ENCODE peak calls at places on chromosomes 5 and 9, in eight cellular contexts. D, V, J, K, C, R, G and Y are unnamed samples.

GRCh38 chr5:15757103-15757502 is 257.1 kb downstream of the FBXL7 start:
- DNase-seq in R (no peak), J (no peak), G (peak; percentile 84), K (no peak), V (no peak), D (peak; percentile 70), C (no peak), Y (no peak)

GRCh38 chr5:134177197-134178171 is 734 bp upstream of the SKP1 start:
- DNase-seq in D (peak; percentile 82), V (no peak), G (peak; percentile 52), R (no peak), J (peak; percentile 60), K (peak; percentile 81), C (peak; percentile 61), Y (no peak)

GRCh38 chr5:138695781-138696180 is 57.4 kb upstream of the CTNNA1 start:
- DNase-seq in D (no peak), J (no peak), R (no peak), C (no peak), K (no peak), V (no peak), G (no peak), Y (no peak)

GRCh38 chr5:54900906-54901725 is 84.3 kb downstream of the ESM1 start:
- DNase-seq in V (no peak), C (no peak), G (peak; percentile 68), D (peak; percentile 94), R (no peak), J (no peak), K (no peak), Y (no peak)

GRCh38 chr9:136808781-136809158 is 1.0 kb downstream of the RABL6 start:
- DNase-seq in K (no peak), G (peak; percentile 40), C (no peak), J (no peak), D (peak; percentile 75), V (no peak), R (no peak), Y (no peak)

GRCh38 chr5:173920024-173920753 is 32.0 kb downstream of the CPEB4 start:
- DNase-seq in G (peak; percentile 31), C (peak; percentile 17), K (no peak), R (no peak), D (peak; percentile 50), J (no peak), V (no peak), Y (no peak)

GRCh38 chr9:109016132-109016531 is 2.8 kb upstream of the CTNNAL1 start:
- DNase-seq in C (no peak), G (peak; percentile 12), V (no peak), R (no peak), J (no peak), K (no peak), D (no peak), Y (no peak)

GRCh38 chr9:133979921-133980863 is 11.9 kb downstream of the VAV2 start:
- DNase-seq in G (no peak), D (no peak), J (no peak), K (peak; percentile 70), V (no peak), C (no peak), R (no peak), Y (no peak)

GRCh38 chr5:112800901-112801300 is 60.2 kb upstream of the SRP19 start:
- DNase-seq in D (no peak), J (no peak), G (no peak), R (no peak), C (no peak), V (no peak), K (no peak), Y (no peak)

GRCh38 chr5:14675865-14676300 is 11.4 kb downstream of the OTULIN start:
- DNase-seq in K (no peak), R (no peak), C (no peak), D (no peak), V (no peak), J (no peak), G (no peak), Y (no peak)

GRCh38 chr9:127664678-127665507 is 41.9 kb upstream of the CFAP157 start:
- DNase-seq in J (no peak), D (peak; percentile 53), C (no peak), G (no peak), V (no peak), K (no peak), R (no peak), Y (no peak)

GRCh38 chr5:72013741-72014703 is 93.3 kb upstream of the MAP1B start:
- DNase-seq in D (no peak), K (no peak), R (no peak), V (no peak), J (no peak), C (peak; percentile 42), G (peak; percentile 71), Y (no peak)

GRCh38 chr9:122356627-122357026 is 14.2 kb upstream of the PTGS1 start:
- DNase-seq in R (no peak), J (no peak), G (no peak), K (peak; percentile 25), V (no peak), C (no peak), D (peak; percentile 24), Y (no peak)

GRCh38 chr5:167573274-167574127 is 717.9 kb upstream of the WWC1 start:
- DNase-seq in R (no peak), K (no peak), D (peak; percentile 80), V (no peak), G (peak; percentile 86), C (peak; percentile 74), J (no peak), Y (no peak)

GRCh38 chr9:6944093-6944551 is 186.3 kb downstream of the KDM4C start:
- DNase-seq in C (peak; percentile 21), V (no peak), R (no peak), J (peak; percentile 38), K (no peak), G (peak; percentile 86), D (peak; percentile 72), Y (no peak)

GRCh38 chr9:5799314-5799713 is 33.6 kb downstream of the ERMP1 start:
- DNase-seq in G (peak; percentile 23), V (no peak), R (no peak), K (no peak), C (peak; percentile 14), D (peak; percentile 67), J (peak; percentile 46), Y (no peak)

GRCh38 chr5:127358274-127358673 is 67.7 kb downstream of the MEGF10 start:
- DNase-seq in K (no peak), C (no peak), R (no peak), V (no peak), D (peak; percentile 70), J (no peak), G (peak; percentile 25), Y (no peak)

GRCh38 chr5:111641533-111642230 is 115.3 kb downstream of the NREP start:
- DNase-seq in K (no peak), V (no peak), D (peak; percentile 93), R (no peak), C (no peak), J (no peak), G (peak; percentile 66), Y (no peak)

DNA sequence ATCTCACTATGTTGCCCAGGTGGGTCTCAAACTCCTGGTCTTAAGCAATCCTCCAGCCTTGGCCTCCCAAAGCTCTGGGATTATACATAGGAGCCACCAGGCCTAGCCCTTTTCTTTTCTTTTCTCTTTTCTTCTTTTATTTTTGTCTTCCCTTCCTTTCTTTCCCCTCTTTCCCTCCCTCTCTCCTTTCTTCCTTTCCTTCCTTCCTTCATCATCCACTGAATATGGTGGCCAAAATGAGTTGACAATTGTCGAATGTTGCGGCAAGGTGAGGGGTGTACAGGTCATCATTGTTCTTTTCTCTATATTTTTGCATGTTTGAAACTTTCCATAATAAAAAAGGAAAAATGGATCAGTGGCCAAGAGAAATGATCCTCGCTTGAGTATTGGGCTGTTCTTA is 32.1 kb upstream of the BASP1 start:
- DNase-seq in G (no peak), J (no peak), V (no peak), R (no peak), D (no peak), C (no peak), K (no peak), Y (no peak)
- H3K4me1 ChIP-seq in G (peaks cover 51% of the 10 kb centered on the region), J (peaks cover 5% of the 10 kb centered on the region), V (no peaks in the 10 kb centered on the region), R (no peaks in the 10 kb centered on the region), D (peaks cover 75% of the 10 kb centered on the region), C (peaks cover 17% of the 10 kb centered on the region), K (peaks cover 11% of the 10 kb centered on the region), Y (no peaks in the 10 kb centered on the region)

GRCh38 chr5:76367623-76368366 is 35.3 kb upstream of the IQGAP2 start:
- DNase-seq in G (peak; percentile 11), V (no peak), K (no peak), J (peak; percentile 69), C (no peak), R (no peak), D (peak; percentile 18), Y (no peak)
- H3K4me3 ChIP-seq in G (no peak overlapping the region), V (no peak overlapping the region), K (no peak overlapping the region), J (no peak overlapping the region), C (no peak overlapping the region), R (no peak overlapping the region), D (no peak overlapping the region), Y (no peak overlapping the region)

DNA sequence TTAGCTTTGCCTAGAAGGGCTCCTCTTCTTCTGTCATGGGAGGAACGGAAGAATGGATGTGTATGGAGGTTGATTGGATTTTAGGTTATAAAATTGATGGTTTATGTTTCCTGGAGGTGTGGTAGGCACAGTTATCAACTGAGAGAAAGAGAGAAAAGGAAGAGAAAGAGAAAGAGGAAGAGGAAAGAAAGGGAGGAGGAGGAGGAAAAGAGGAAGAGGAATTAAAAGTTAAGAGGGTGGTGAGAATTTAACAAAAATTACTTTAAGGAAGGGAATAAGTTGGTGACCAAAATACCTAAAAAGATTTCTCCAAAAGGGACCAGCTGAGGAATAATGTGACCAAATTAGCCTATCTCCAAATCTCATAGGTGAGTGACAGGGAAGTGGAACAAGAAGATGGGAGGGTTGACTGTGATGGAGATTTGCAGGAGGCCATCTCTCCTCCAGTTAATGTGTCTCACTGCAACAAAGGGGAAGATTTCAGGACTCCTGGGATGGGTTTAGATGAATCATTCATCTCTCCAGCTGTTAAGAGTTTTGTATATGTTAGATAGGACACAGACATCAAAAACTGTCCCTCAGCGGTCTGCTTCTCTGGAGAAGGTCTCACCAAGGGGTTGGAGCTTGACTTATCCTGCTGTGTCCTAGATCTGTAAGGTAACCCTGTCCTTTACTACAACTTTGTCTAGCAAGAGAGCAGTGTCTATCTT is 76.0 kb upstream of the TMC1 start:
- DNase-seq in D (peak; percentile 30), V (no peak), K (no peak), R (no peak), J (no peak), G (no peak), C (no peak), Y (no peak)
- H3K36me3 ChIP-seq in D (no peaks in the 10 kb centered on the region), V (no peaks in the 10 kb centered on the region), K (no peaks in the 10 kb centered on the region), R (no peaks in the 10 kb centered on the region), J (no peaks in the 10 kb centered on the region), G (no peaks in the 10 kb centered on the region), C (no peaks in the 10 kb centered on the region), Y (no peaks in the 10 kb centered on the region)

GRCh38 chr5:178121450-178122276 is 8.3 kb downstream of the N4BP3 start:
- DNase-seq in V (no peak), R (peak; percentile 38), K (no peak), J (no peak), C (no peak), G (no peak), D (peak; percentile 57), Y (no peak)

GRCh38 chr5:178119915-178120660 is 6.8 kb downstream of the N4BP3 start:
- DNase-seq in V (no peak), D (no peak), R (no peak), G (no peak), C (no peak), K (no peak), J (no peak), Y (no peak)

GRCh38 chr5:178118345-178118744 is 5.0 kb downstream of the N4BP3 start:
- DNase-seq in D (no peak), C (no peak), R (no peak), J (no peak), G (no peak), K (no peak), V (no peak), Y (no peak)

GRCh38 chr5:178122346-178122745 is 8.5 kb upstream of the RMND5B start:
- DNase-seq in J (no peak), K (no peak), D (no peak), V (no peak), R (no peak), C (no peak), G (no peak), Y (no peak)

GRCh38 chr5:178120661-178121357 is 7.5 kb downstream of the N4BP3 start:
- DNase-seq in G (peak; percentile 12), V (peak; percentile 72), K (peak; percentile 96), D (peak; percentile 70), J (peak; percentile 46), R (peak; percentile 93), C (peak; percentile 73), Y (peak; percentile 90)
- H3K4me1 ChIP-seq in G (no peaks in the 10 kb centered on the region), V (peaks cover 33% of the 10 kb centered on the region), K (peaks cover 66% of the 10 kb centered on the region), D (no peaks in the 10 kb centered on the region), J (peaks cover 24% of the 10 kb centered on the region), R (peaks cover 45% of the 10 kb centered on the region), C (no peaks in the 10 kb centered on the region), Y (peaks cover 77% of the 10 kb centered on the region)